ENCODE peak calls at places on chromosomes 13 and 19, in ten cellular contexts. T is fibroblast of mammary gland, I is kidney, V is uterus, K is body of pancreas, B is gastrocnemius medialis, H is hepatocyte, Q is lower lobe of right lung, M is heart left ventricle, R is spleen. P is an unnamed sample.

GRCh38 chr13:97295279-97296182 is 73.4 kb downstream of the MBNL2 start:
- DNase-seq in T (peak; percentile 89), I (no peak), V (no peak), K (no peak), B (no peak), H (no peak), Q (no peak), M (no peak), R (no peak), P (peak; percentile 89)

GRCh38 chr19:4676955-4677731 is 7.0 kb upstream of the MYDGF start:
- DNase-seq in T (peak; percentile 62), I (no peak), V (no peak), K (peak; percentile 36), B (no peak), H (peak; percentile 53), Q (peak; percentile 64), M (peak; percentile 69), R (no peak), P (peak; percentile 28)

GRCh38 chr19:898663-899062 is 5.4 kb downstream of the RNU6-9 start:
- DNase-seq in T (no peak), I (no peak), V (no peak), K (no peak), B (no peak), H (no peak), Q (no peak), M (no peak), R (peak; percentile 88), P (no peak)

GRCh38 chr13:51520524-51520923 is 63.7 kb upstream of the WDFY2 start:
- DNase-seq in T (peak; percentile 83), I (no peak), V (no peak), K (no peak), B (no peak), H (peak; percentile 24), Q (no peak), M (no peak), R (no peak), P (peak; percentile 77)

GRCh38 chr19:27745978-27746542 is 1466.9 kb downstream of the UQCRFS1 start:
- DNase-seq in T (no peak), I (no peak), V (no peak), K (no peak), B (no peak), H (no peak), Q (no peak), M (no peak), R (no peak), P (no peak)

GRCh38 chr19:2337329-2337707 is 8.8 kb downstream of the SPPL2B start:
- DNase-seq in T (peak; percentile 74), I (no peak), V (peak; percentile 41), K (peak; percentile 45), B (no peak), H (peak; percentile 80), Q (no peak), M (no peak), R (no peak), P (peak; percentile 62)

GRCh38 chr19:30155529-30156200 is 213.6 kb downstream of the URI1 start:
- DNase-seq in T (no peak), I (no peak), V (no peak), K (no peak), B (no peak), H (no peak), Q (no peak), M (no peak), R (no peak), P (no peak)

GRCh38 chr19:33227242-33227650 is 1.6 kb upstream of the SLC7A10 start:
- DNase-seq in T (peak; percentile 14), I (no peak), V (no peak), K (no peak), B (no peak), H (no peak), Q (peak; percentile 67), M (no peak), R (no peak), P (no peak)

GRCh38 chr19:30717381-30717780 is 345.2 kb downstream of the ZNF536 start:
- DNase-seq in T (no peak), I (no peak), V (no peak), K (no peak), B (no peak), H (no peak), Q (no peak), M (no peak), R (peak; percentile 30), P (no peak)

GRCh38 chr19:4010808-4011110 is 3.2 kb downstream of the PIAS4 start:
- DNase-seq in T (no peak), I (no peak), V (no peak), K (no peak), B (no peak), H (peak; percentile 7), Q (no peak), M (no peak), R (no peak), P (no peak)

GRCh38 chr13:47175172-47175806 is 278.4 kb upstream of the HTR2A start:
- DNase-seq in T (peak; percentile 96), I (no peak), V (no peak), K (no peak), B (no peak), H (no peak), Q (no peak), M (no peak), R (no peak), P (peak; percentile 76)

GRCh38 chr19:50330365-50331078 is 1.3 kb upstream of the KCNC3 start:
- DNase-seq in T (peak; percentile 26), I (peak; percentile 95), V (peak; percentile 18), K (peak; percentile 82), B (peak; percentile 67), H (peak; percentile 95), Q (peak; percentile 91), M (peak; percentile 89), R (peak; percentile 95), P (no peak)

GRCh38 chr19:28977826-28978225 is 235.1 kb downstream of the UQCRFS1 start:
- DNase-seq in T (no peak), I (no peak), V (no peak), K (no peak), B (no peak), H (no peak), Q (no peak), M (no peak), R (no peak), P (no peak)

GRCh38 chr19:47309608-47310007 is at the start of gene C5AR1:
- DNase-seq in T (no peak), I (no peak), V (no peak), K (no peak), B (peak; percentile 16), H (no peak), Q (peak; percentile 73), M (peak; percentile 53), R (peak; percentile 88), P (no peak)
- H3K4me3 ChIP-seq in T (no peak within 1 kb of the TSS), I (no peak within 1 kb of the TSS), V (no peak within 1 kb of the TSS), K (no peak within 1 kb of the TSS), B (no peak within 1 kb of the TSS), H (no peak within 1 kb of the TSS), Q (peak within 1 kb of the TSS; percentile 46), M (no peak within 1 kb of the TSS), R (peak within 1 kb of the TSS; percentile 23), P (no peak within 1 kb of the TSS)

DNA sequence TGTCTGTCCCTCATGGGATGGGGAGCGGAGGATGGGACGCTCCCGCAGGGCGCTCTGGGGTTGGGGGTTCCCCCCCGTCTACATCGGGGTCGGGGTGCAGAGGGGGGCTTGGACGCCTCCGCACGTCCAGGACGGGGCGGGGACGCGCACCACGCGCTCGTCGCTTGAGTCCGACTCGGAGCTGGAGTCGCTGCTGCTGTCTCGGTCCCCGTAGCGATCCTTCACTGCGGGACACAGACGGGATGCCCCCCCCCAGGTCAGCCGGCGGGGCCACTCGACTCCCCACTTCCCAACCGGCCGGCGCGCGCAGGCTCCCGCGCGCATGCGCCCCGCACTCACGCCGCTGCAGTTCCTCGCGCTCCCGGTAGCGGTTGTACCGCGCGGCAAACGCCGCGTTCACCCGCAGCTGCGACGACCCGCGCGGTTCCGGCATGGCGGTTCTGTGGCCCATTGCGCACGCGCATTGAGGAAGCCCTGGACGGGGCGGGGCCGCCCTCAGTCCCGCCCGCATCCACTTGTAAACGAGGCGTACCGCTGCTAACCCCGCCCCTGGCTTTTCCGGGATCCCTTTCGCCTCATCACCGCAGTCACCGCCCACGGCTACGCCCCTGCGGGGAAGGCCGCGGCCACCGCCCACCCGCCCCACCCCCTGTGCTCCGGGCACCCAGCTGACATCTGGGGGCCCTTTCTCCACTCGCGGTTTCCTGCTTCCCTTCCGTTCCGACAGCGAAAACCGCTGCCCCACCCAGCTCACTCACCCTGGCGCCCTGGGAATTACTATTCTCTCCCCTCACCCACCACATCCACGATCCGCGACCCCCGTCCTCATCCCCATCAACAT is at the start of gene KRI1:
- DNase-seq in T (peak; percentile 95), I (peak; percentile 99), V (peak; percentile 99), K (peak; percentile 99), B (peak; percentile 97), H (peak; percentile 99), Q (peak; percentile 99), M (peak; percentile 99), R (peak; percentile 100), P (peak; percentile 97)
- TF ChIP-seq CTCF in T (no peak), I (peak; percentile 16), V (peak; percentile 47), K (peak; percentile 15), B (peak; percentile 55), H (peak; percentile 24), Q (peak; percentile 43), M (no peak), R (peak; percentile 37), P (peak; percentile 44)

GRCh38 chr13:98543380-98544104 is 33.4 kb downstream of the STK24 start:
- DNase-seq in T (no peak), I (no peak), V (no peak), K (no peak), B (no peak), H (no peak), Q (no peak), M (no peak), R (no peak), P (no peak)
- H3K4me3 ChIP-seq in T (no peak overlapping the region), I (no peak overlapping the region), V (no peak overlapping the region), K (no peak overlapping the region), B (peak overlapping the region; percentile 35), H (no peak overlapping the region), Q (peak overlapping the region; percentile 32), M (no peak overlapping the region), R (no peak overlapping the region), P (no peak overlapping the region)

DNA sequence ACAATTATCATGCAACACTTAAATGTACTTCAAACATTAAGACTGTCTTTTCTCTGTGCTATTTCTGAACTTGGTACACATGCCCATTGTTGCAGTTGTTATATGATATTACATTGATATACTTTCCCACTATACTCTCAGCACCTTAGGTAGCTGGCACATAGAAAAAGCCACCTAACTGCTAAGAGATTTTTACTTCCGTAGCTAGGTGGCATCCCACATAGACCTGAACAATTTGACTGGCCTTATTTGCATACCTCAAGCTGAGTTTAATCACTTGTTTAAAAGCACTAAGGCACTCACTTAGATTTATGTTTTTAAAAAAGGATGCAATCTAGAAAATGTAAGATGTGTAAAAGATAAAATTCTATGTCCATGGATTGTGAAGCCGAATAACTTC is 194.2 kb downstream of the POU4F1 start:
- DNase-seq in T (no peak), I (no peak), V (no peak), K (no peak), B (no peak), H (no peak), Q (no peak), M (no peak), R (no peak), P (no peak)
- TF ChIP-seq CTCF in T (no peak), I (no peak), V (no peak), K (no peak), B (no peak), H (no peak), Q (no peak), M (no peak), R (no peak), P (no peak)